ENCODE peak calls at places on chromosomes 4 and X, in eight cellular contexts. R, H, S, Z, L, X, V and M are unnamed samples.

GRCh38 chr4:176238819-176239218 is 30.2 kb downstream of the ASB5 start:
- DNase-seq in H (no peak), Z (peak; percentile 46), L (no peak), R (no peak), X (no peak), V (no peak), S (no peak), M (no peak)

GRCh38 chrX:107714196-107714811 is 61.3 kb downstream of the TSC22D3 start:
- DNase-seq in X (no peak), R (no peak), V (peak; percentile 16), Z (no peak), H (no peak), L (no peak), S (no peak), M (no peak)

GRCh38 chr4:143700420-143701352 is at the start of gene FREM3:
- DNase-seq in L (no peak), Z (no peak), R (peak; percentile 68), X (no peak), S (peak; percentile 28), H (no peak), V (no peak), M (no peak)

GRCh38 chrX:40459576-40460158 is 121.1 kb upstream of the ATP6AP2 start:
- DNase-seq in V (no peak), L (no peak), X (no peak), H (no peak), R (no peak), S (no peak), Z (no peak), M (no peak)

GRCh38 chr4:80204433-80204832 is 7.1 kb downstream of the PRDM8 start:
- DNase-seq in L (no peak), S (no peak), H (no peak), X (no peak), R (no peak), V (no peak), Z (peak; percentile 35), M (no peak)

GRCh38 chr4:8163436-8164193 is 5.0 kb upstream of the ABLIM2 start:
- DNase-seq in X (no peak), V (no peak), L (no peak), S (no peak), R (no peak), H (no peak), Z (no peak), M (no peak)

GRCh38 chr4:109078724-109079123 is 223.7 kb downstream of the COL25A1 start:
- DNase-seq in H (no peak), L (no peak), S (no peak), Z (peak; percentile 81), R (no peak), V (no peak), X (no peak), M (no peak)

GRCh38 chr4:109072595-109072994 is 229.9 kb downstream of the COL25A1 start:
- DNase-seq in H (no peak), V (no peak), L (no peak), X (no peak), R (no peak), Z (peak; percentile 77), S (no peak), M (no peak)

GRCh38 chr4:82217986-82218715 is 155.6 kb downstream of the HNRNPD start:
- DNase-seq in L (no peak), Z (no peak), R (no peak), V (no peak), H (no peak), S (no peak), X (no peak), M (no peak)

GRCh38 chr4:168264903-168265302 is 53.6 kb downstream of the DDX60 start:
- DNase-seq in S (no peak), X (peak; percentile 70), R (no peak), V (no peak), H (no peak), L (no peak), Z (no peak), M (no peak)

GRCh38 chr4:31141141-31141811 is 421.1 kb downstream of the PCDH7 start:
- DNase-seq in V (no peak), R (no peak), X (no peak), Z (no peak), S (no peak), L (no peak), H (no peak), M (no peak)

GRCh38 chr4:124903995-124904722 is 191.6 kb upstream of the ANKRD50 start:
- DNase-seq in S (no peak), X (peak; percentile 46), V (no peak), Z (peak; percentile 68), L (no peak), H (no peak), R (no peak), M (no peak)

GRCh38 chr4:140312101-140312500 is 61.3 kb upstream of the SCOC start:
- DNase-seq in X (no peak), L (no peak), Z (no peak), V (no peak), R (no peak), H (no peak), S (no peak), M (no peak)

GRCh38 chr4:140305053-140305452 is 68.4 kb upstream of the SCOC start:
- DNase-seq in X (no peak), R (no peak), L (no peak), Z (no peak), V (no peak), S (no peak), H (no peak), M (no peak)

GRCh38 chr4:140308366-140309123 is 64.9 kb upstream of the SCOC start:
- DNase-seq in X (peak; percentile 75), H (no peak), Z (peak; percentile 98), S (no peak), V (peak; percentile 21), R (no peak), L (no peak), M (no peak)

GRCh38 chr4:140315032-140315826 is 58.2 kb upstream of the SCOC start:
- DNase-seq in Z (peak; percentile 20), S (no peak), L (no peak), R (no peak), X (no peak), V (no peak), H (no peak), M (no peak)

DNA sequence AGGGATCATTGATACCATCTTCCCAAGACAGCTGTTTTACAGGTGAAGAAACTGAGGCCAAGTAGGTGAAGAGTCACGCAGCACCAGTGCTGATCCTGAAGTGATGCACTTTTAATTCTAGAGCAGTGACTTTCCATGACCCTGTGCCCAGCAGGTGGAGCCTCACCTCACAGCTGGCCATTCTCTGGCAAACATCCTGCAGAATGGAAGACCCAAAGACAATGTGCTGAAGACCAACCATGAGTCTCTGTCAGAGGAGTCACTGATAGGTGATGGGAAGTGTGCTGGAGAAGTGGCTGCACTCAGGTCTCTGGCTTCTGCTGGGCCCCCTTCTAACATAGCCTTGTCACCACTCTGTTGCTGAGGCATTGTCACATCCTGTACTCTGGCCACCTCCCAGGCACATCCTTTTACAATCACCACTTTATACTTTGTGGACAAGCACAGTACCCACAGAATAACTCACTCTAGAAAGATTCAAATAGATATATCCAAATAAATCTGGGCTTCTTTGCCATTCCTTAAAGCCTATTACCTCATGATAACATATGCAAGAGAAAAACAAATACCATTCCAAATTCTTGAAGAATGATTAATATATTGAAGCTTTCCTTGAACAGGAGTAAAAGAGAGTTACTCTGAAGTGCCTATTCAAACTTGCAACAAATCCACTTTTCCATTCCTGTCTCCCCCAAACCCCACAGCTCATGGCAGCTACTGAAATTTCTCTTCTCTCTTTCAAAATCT is 64.1 kb upstream of the SCOC start:
- DNase-seq in H (no peak), L (no peak), V (no peak), S (no peak), R (no peak), X (no peak), Z (peak; percentile 72), M (no peak)
- TF ChIP-seq CTCF in H (no peak), L (no peak), V (no peak), S (peak; percentile 28), R (peak; percentile 19), X (no peak), Z (no peak), M (no peak)

GRCh38 chrX:46643636-46644035 is 70.1 kb downstream of the CHST7 start:
- DNase-seq in S (no peak), R (no peak), L (no peak), X (no peak), Z (no peak), H (no peak), V (no peak), M (no peak)

GRCh38 chrX:46647251-46647650 is 73.7 kb downstream of the CHST7 start:
- DNase-seq in H (no peak), X (no peak), Z (no peak), V (no peak), S (no peak), L (no peak), R (no peak), M (no peak)

GRCh38 chrX:46637937-46638336 is 64.4 kb downstream of the CHST7 start:
- DNase-seq in L (no peak), S (no peak), V (no peak), Z (peak; percentile 39), R (no peak), X (no peak), H (no peak), M (no peak)

GRCh38 chrX:46645614-46646013 is 72.0 kb downstream of the CHST7 start:
- DNase-seq in V (no peak), H (no peak), X (no peak), S (no peak), L (no peak), Z (no peak), R (no peak), M (no peak)

DNA sequence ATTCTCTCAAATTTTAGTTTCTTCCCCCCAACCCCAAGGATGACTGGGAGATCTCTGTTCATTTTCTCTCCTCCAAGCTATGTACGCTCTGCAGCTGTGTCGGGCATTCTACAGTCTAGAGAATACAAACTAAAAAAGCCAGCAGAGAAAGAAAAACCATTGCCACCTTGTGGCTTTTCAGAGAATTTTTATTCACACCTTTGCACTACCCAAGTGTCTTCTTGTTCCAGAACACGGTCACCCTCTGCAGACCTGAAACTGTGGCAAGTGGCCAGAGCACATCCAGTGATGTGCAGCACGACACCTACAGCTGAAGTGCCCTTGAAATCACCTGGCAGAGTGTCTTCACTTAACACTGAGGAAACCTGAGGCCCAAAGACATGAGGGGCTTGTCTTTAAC is 68.6 kb downstream of the CHST7 start:
- DNase-seq in S (no peak), X (peak; percentile 7), L (no peak), H (no peak), Z (peak; percentile 17), R (no peak), V (no peak), M (no peak)
- TF ChIP-seq CTCF in S (peak; percentile 31), X (peak; percentile 65), L (peak; percentile 52), H (peak; percentile 41), Z (peak; percentile 35), R (peak; percentile 30), V (peak; percentile 35), M (no peak)

DNA sequence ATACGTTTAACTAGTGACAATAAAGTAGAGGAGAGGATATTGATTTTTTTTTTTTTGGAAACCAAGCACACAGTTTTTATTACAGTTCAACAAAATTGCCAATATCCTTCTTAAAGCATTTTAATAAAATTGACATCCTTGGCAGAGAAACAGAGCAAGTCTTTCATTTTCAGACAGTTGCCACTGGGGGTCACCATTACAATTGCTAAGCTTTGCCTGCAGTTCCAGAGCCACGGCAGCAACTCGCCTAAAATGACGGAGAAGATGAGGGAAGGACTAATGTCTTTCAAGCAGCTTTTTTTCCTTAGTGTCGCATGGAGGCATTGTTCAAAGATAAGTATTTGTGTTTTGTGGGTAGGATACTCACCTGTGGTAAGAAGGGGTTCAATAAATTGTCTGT is 507.8 kb upstream of the ARX start:
- DNase-seq in H (no peak), R (peak; percentile 8), L (no peak), X (peak; percentile 18), S (no peak), V (no peak), Z (peak; percentile 36), M (no peak)
- TF ChIP-seq CTCF in H (peak; percentile 69), R (peak; percentile 47), L (no peak), X (peak; percentile 48), S (peak; percentile 55), V (no peak), Z (peak; percentile 42), M (no peak)

GRCh38 chr4:99615210-99615834 is 40.7 kb downstream of the MTTP start:
- DNase-seq in X (peak; percentile 23), H (no peak), R (no peak), Z (no peak), L (no peak), V (no peak), S (no peak), M (no peak)
- TF ChIP-seq CTCF in X (peak; percentile 30), H (no peak), R (no peak), Z (no peak), L (no peak), V (no peak), S (no peak), M (no peak)